ENCODE peak calls at places on chromosomes 16 and 17, in four cellular contexts. Q is SK-N-SH, S is K562, R is HepG2. Z is an unnamed sample.

GRCh38 chr16:67663151-67663876 is 2.6 kb downstream of the PARD6A start:
- DNase-seq in Q (peak; percentile 58), S (peak; percentile 45), R (no peak), Z (peak; percentile 15)

GRCh38 chr17:36550491-36551417 is 6.0 kb downstream of the GGNBP2 start:
- DNase-seq in R (no peak), Q (no peak), S (no peak), Z (no peak)

GRCh38 chr17:28947639-28948038 is 3.7 kb downstream of the PHF12 start:
- DNase-seq in R (no peak), Q (no peak), S (no peak), Z (no peak)

GRCh38 chr16:53415504-53415903 is 18.8 kb upstream of the RBL2 start:
- DNase-seq in S (peak; percentile 23), Q (no peak), R (peak; percentile 31), Z (no peak)

GRCh38 chr16:59180083-59180476 is 446.0 kb upstream of the GOT2 start:
- DNase-seq in S (no peak), R (peak; percentile 76), Q (no peak), Z (no peak)

GRCh38 chr16:54936086-54936978 is 5.7 kb downstream of the IRX5 start:
- DNase-seq in S (no peak), R (no peak), Q (no peak), Z (no peak)

GRCh38 chr16:54627616-54628015 is 303.0 kb upstream of the IRX5 start:
- DNase-seq in S (no peak), Q (no peak), R (no peak), Z (no peak)

GRCh38 chr17:32596666-32597065 is 109.9 kb downstream of the CDK5R1 start:
- DNase-seq in R (no peak), S (no peak), Q (no peak), Z (no peak)

GRCh38 chr17:1792495-1793446 is 30.9 kb downstream of the SERPINF1 start:
- DNase-seq in R (no peak), Q (peak; percentile 77), S (peak; percentile 23), Z (no peak)

GRCh38 chr16:23823475-23824407 is 12.0 kb upstream of the PRKCB start:
- DNase-seq in Q (no peak), R (no peak), S (peak; percentile 78), Z (no peak)

GRCh38 chr16:70646260-70647241 is at the start of gene IL34:
- DNase-seq in S (no peak), R (no peak), Q (peak; percentile 77), Z (no peak)

GRCh38 chr17:77127735-77128361 is 12.9 kb upstream of the SEC14L1 start:
- DNase-seq in Q (no peak), S (peak; percentile 51), R (no peak), Z (no peak)

GRCh38 chr16:8528471-8528870 is 61.8 kb downstream of the TMEM114 start:
- DNase-seq in R (no peak), Q (no peak), S (no peak), Z (no peak)

GRCh38 chr16:75065808-75066149 is 50.8 kb downstream of the LDHD start:
- DNase-seq in Q (no peak), R (no peak), S (no peak), Z (no peak)

GRCh38 chr16:20401066-20401465 is 3.5 kb downstream of the PDILT start:
- DNase-seq in S (no peak), Q (no peak), R (no peak), Z (no peak)

GRCh38 chr17:64599187-64599676 is 62.9 kb downstream of the SMURF2 start:
- DNase-seq in Q (no peak), S (peak; percentile 88), R (no peak), Z (no peak)

GRCh38 chr16:53530046-53530445 is 27.0 kb upstream of the AKTIP start:
- DNase-seq in Q (peak; percentile 61), S (no peak), R (no peak), Z (no peak)

GRCh38 chr17:2595736-2596135 is 2.3 kb downstream of the PAFAH1B1 start:
- DNase-seq in R (no peak), Q (no peak), S (no peak), Z (no peak)

GRCh38 chr17:46167826-46168569 is 25.2 kb downstream of the KANSL1 start:
- DNase-seq in Q (no peak), S (no peak), R (peak; percentile 65), Z (no peak)

GRCh38 chr16:75000481-75001081 is 1.8 kb downstream of the ZNRF1 start:
- DNase-seq in R (no peak), Q (peak; percentile 61), S (no peak), Z (no peak)

GRCh38 chr16:58009856-58010416 is 8.7 kb downstream of the USB1 start:
- DNase-seq in S (no peak), R (no peak), Q (no peak), Z (no peak)

GRCh38 chr16:70657956-70658355 is 11.6 kb downstream of the IL34 start:
- DNase-seq in S (no peak), Q (no peak), R (no peak), Z (no peak)

GRCh38 chr16:58820359-58820758 is 86.2 kb upstream of the GOT2 start:
- DNase-seq in R (no peak), Q (no peak), S (no peak), Z (no peak)

GRCh38 chr16:28846933-28847273 is 755 bp upstream of the TUFM start:
- DNase-seq in S (peak; percentile 30), R (no peak), Q (no peak), Z (no peak)

DNA sequence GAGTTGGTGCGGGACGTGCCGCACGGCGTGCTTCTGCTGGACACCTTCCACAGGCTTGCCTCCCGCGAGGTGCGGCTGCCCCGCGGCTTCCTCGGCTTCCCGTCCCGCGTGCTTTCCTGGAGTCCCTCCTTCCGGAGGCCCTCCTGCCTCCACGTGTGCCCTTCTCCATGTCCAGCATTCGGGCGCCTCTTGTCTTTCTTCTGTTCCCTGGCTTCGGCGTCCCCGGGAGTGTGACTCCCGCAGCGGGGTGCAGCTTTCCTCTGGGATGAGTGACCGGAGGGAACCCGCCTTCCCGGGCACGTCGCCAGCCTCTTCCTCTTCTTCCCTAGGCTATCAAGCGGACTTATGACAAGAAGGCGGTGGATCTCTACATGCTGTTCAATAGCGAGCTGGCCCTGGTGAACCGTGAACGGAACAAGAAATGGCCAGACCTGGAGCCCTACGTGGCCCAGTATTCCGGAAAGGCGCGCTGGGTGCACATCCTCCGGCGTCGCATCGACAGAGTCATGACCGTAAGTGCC is 23.0 kb downstream of the DNAH2 start:
- DNase-seq in S (no peak), R (no peak), Q (no peak), Z (no peak)
- TF ChIP-seq ELF1 in S (no peak), R (no peak), Q (no peak), Z (no peak)

GRCh38 chr16:85253127-85253941 is 141.1 kb upstream of the CIBAR2 start:
- DNase-seq in Q (peak; percentile 93), R (peak; percentile 31), S (peak; percentile 76), Z (no peak)
- TF ChIP-seq ELF1 in Q (no peak), R (no peak), S (no peak), Z (no peak)

DNA sequence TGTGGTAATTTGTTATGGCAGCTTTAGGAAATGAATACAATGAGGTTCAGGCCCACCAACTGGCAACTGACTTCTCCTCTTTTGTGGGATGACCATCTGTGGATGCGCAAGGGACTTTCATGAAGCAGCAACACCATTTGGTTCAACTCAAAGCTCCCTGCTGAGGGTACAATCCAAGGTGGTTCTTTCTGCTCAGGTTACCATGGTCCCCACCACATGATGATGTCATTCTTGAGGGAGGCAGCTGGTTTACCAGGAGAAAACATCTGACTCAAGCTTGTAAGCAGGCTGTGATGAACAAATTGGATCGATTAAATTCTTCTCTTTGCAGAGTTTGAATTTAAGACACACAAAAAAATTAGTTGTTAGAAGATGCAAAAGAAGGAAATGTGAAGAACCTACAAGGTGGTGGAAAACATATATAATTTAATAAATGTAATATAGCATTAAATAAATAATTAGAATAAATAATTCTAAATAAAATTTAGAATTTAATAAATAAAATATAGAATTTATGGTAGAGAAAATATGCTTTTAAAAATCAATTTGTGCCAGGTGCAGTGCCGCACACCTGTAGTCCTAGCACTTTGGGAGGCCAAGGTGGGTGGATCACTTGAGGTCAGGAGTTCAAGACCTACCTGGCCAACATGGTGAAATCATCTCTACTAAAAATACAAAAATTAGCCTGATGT is 67.6 kb upstream of the ANKFN1 start:
- DNase-seq in Q (no peak), S (no peak), R (no peak), Z (no peak)
- TF ChIP-seq ELF1 in Q (no peak), S (no peak), R (no peak), Z (no peak)

DNA sequence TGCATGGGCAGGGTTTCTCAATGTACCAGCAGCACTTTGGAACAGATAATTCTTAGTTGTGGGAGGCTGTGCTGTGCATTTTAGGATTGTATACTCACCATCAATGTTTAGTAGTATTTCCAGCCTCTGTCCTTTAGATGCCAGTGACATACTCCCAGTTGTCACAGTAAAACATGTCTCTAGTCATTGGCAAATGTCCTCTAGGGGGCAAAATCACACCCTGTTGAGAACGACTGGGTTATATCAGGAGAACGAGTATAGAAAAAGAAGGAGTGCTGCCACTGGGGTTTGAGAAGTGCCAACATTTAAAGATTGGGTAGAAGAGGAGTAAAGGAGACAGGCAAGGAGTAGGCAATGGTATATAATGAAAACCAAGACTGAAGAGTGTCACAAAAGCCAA is 37.9 kb upstream of the SMIM36 start:
- DNase-seq in R (peak; percentile 33), Q (no peak), S (peak; percentile 60), Z (peak; percentile 40)
- TF ChIP-seq ELF1 in R (no peak), Q (no peak), S (no peak), Z (no peak)

GRCh38 chr17:74118504-74118903 is 85.0 kb upstream of the RPL38 start:
- DNase-seq in Q (peak; percentile 71), R (no peak), S (no peak), Z (no peak)

GRCh38 chr17:74117087-74117486 is 86.4 kb upstream of the RPL38 start:
- DNase-seq in R (no peak), S (no peak), Q (peak; percentile 67), Z (no peak)

GRCh38 chr17:74119960-74120359 is 83.5 kb upstream of the RPL38 start:
- DNase-seq in R (no peak), S (no peak), Q (no peak), Z (no peak)

GRCh38 chr17:74117999-74118421 is 85.5 kb upstream of the RPL38 start:
- DNase-seq in S (no peak), Q (peak; percentile 48), R (no peak), Z (no peak)

GRCh38 chr17:74119049-74119580 is 84.4 kb upstream of the RPL38 start:
- DNase-seq in R (no peak), Q (no peak), S (no peak), Z (no peak)
- TF ChIP-seq ELF1 in R (no peak), Q (no peak), S (no peak), Z (no peak)

Z was measured in HCT116.